ENCODE peak calls at places on chromosomes 16 and 17, in seven cellular contexts. U is OCI-M1; L is mucosa of gallbladder; V is naive thymus-derived CD8-positive, alpha-beta T cell; W is midbrain; R is heart right ventricle; B is AG08395. S is an unnamed sample.

GRCh38 chr16:56041556-56042140 is 149.6 kb upstream of the GNAO1 start:
- DNase-seq in L (no peak), R (peak), W (no peak), B (no peak), U (peak), V (no peak), S (no peak)

GRCh38 chr16:21301168-21301894 is 23.2 kb upstream of the CRYM start:
- DNase-seq in W (no peak), B (peak), R (peak), V (no peak), L (peak), U (peak), S (peak)

GRCh38 chr16:75130150-75130771 is 13.7 kb upstream of the LDHD start:
- DNase-seq in W (no peak), U (peak), B (no peak), R (no peak), V (no peak), L (no peak), S (no peak)

GRCh38 chr16:29702307-29702706 is 23.3 kb downstream of the QPRT start:
- DNase-seq in B (no peak), W (no peak), L (no peak), R (no peak), U (no peak), V (peak), S (no peak)

GRCh38 chr16:35188288-35189155 is 1729.1 kb downstream of the TP53TG3F start:
- DNase-seq in W (no peak), L (no peak), R (no peak), V (no peak), B (no peak), U (peak), S (no peak)

GRCh38 chr16:718389-718788 is 2.6 kb upstream of the ANTKMT start:
- DNase-seq in B (no peak), U (no peak), L (no peak), R (no peak), V (no peak), W (no peak), S (no peak)

GRCh38 chr16:66740010-66740409 is 11.4 kb downstream of the DYNC1LI2 start:
- DNase-seq in W (peak), V (no peak), R (no peak), B (peak), U (peak), L (no peak), S (peak)

GRCh38 chr17:3385869-3386816 is at the start of gene OR3A2:
- DNase-seq in R (no peak), B (no peak), V (peak), L (no peak), W (no peak), U (no peak), S (no peak)

GRCh38 chr16:24463196-24463945 is 76.0 kb upstream of the RBBP6 start:
- DNase-seq in R (no peak), B (no peak), U (peak), L (no peak), W (no peak), V (no peak), S (no peak)

GRCh38 chr17:45270828-45271418 is 9.0 kb upstream of the SPATA32 start:
- DNase-seq in W (no peak), L (no peak), U (peak), V (peak), B (no peak), R (no peak), S (no peak)

GRCh38 chr17:62797959-62798358 is 10.2 kb downstream of the MARCHF10 start:
- DNase-seq in U (no peak), V (no peak), R (no peak), L (no peak), B (no peak), W (no peak), S (no peak)

GRCh38 chr16:79372504-79373184 is 227.9 kb downstream of the MAF start:
- DNase-seq in R (no peak), B (peak), U (no peak), W (no peak), V (no peak), L (no peak), S (no peak)

GRCh38 chr17:784143-784542 is 2.0 kb downstream of the MRM3 start:
- DNase-seq in U (no peak), V (no peak), R (no peak), B (no peak), W (no peak), L (no peak), S (no peak)

GRCh38 chr16:89696598-89697128 is 4.8 kb downstream of the SPATA2L start:
- DNase-seq in B (no peak), V (no peak), W (no peak), U (no peak), L (no peak), R (no peak), S (no peak)

GRCh38 chr17:5422505-5422904 is 2.5 kb downstream of the RPAIN start:
- DNase-seq in L (no peak), R (no peak), U (no peak), B (peak), V (no peak), W (no peak), S (peak)

GRCh38 chr16:84482001-84482891 is 22.2 kb downstream of the MEAK7 start:
- DNase-seq in R (no peak), B (no peak), U (no peak), L (no peak), W (peak), V (no peak), S (no peak)

GRCh38 chr17:81403671-81404534 is 8.6 kb downstream of the BAHCC1 start:
- DNase-seq in L (no peak), W (no peak), U (no peak), R (no peak), V (no peak), B (no peak), S (peak)

GRCh38 chr17:3549610-3550162 is 7.9 kb downstream of the TRPV3 start:
- DNase-seq in V (no peak), L (no peak), W (no peak), R (no peak), U (no peak), B (no peak), S (no peak)

GRCh38 chr17:49995055-49995738 is at the start of gene DLX3:
- DNase-seq in B (peak), W (no peak), L (peak), R (peak), V (no peak), U (peak), S (peak)

GRCh38 chr17:59848778-59849177 is 44.0 kb downstream of the TUBD1 start:
- DNase-seq in R (no peak), W (no peak), L (no peak), B (no peak), V (no peak), U (peak), S (no peak)

S was measured in GM03348.